ENCODE peak calls at places on chromosomes 3 and 15, in five cellular contexts. W is NCI-H187 treated with DMSO at 0.1 percent for 48 hours, T is NAMALWA, V is choroid plexus epithelial cell, H is M059J. M is an unnamed sample.

GRCh38 chr3:45437388-45437787 is 49.0 kb downstream of the LARS2 start:
- DNase-seq in W (no peak), V (peak), T (no peak), H (no peak), M (no peak)

GRCh38 chr3:138438896-138439295 is 4.5 kb downstream of the ESYT3 start:
- DNase-seq in V (no peak), H (peak), T (no peak), W (no peak), M (no peak)

GRCh38 chr3:140822381-140823047 is 119.1 kb upstream of the SLC25A36 start:
- DNase-seq in V (no peak), W (no peak), H (no peak), T (peak), M (no peak)

GRCh38 chr3:174330303-174330702 is 528.8 kb upstream of the NAALADL2 start:
- DNase-seq in T (no peak), W (no peak), V (peak), H (peak), M (no peak)

GRCh38 chr15:66212471-66212870 is 41.1 kb downstream of the MEGF11 start:
- DNase-seq in T (no peak), H (no peak), W (no peak), V (no peak), M (no peak)

GRCh38 chr3:67357610-67358458 is 296.6 kb downstream of the SUCLG2 start:
- DNase-seq in W (no peak), T (peak), V (peak), H (peak), M (no peak)

GRCh38 chr3:45940004-45940780 is 3.1 kb upstream of the CXCR6 start:
- DNase-seq in T (no peak), W (no peak), V (no peak), H (no peak), M (no peak)

GRCh38 chr3:126311338-126311978 is 45.8 kb downstream of the KLF15 start:
- DNase-seq in T (no peak), V (no peak), H (no peak), W (no peak), M (no peak)

GRCh38 chr3:76083992-76084391 is 298.6 kb upstream of the ZNF717 start:
- DNase-seq in W (no peak), T (no peak), H (no peak), V (peak), M (no peak)

GRCh38 chr3:31934866-31935265 is 46.2 kb downstream of the OSBPL10 start:
- DNase-seq in W (no peak), V (no peak), H (no peak), T (no peak), M (no peak)

GRCh38 chr3:71453822-71454512 is 129.6 kb downstream of the FOXP1 start:
- DNase-seq in V (no peak), W (no peak), H (no peak), T (peak), M (no peak)

GRCh38 chr15:97783240-97783639 is 177.3 kb upstream of the ARRDC4 start:
- DNase-seq in V (no peak), T (no peak), W (no peak), H (no peak), M (no peak)

GRCh38 chr15:100728371-100729201 is 126.2 kb downstream of the ASB7 start:
- DNase-seq in T (no peak), V (no peak), H (no peak), W (no peak), M (no peak)

GRCh38 chr3:124133366-124133940 is 141.5 kb upstream of the ROPN1 start:
- DNase-seq in V (no peak), H (no peak), T (no peak), W (no peak), M (no peak)

M was measured in Peyer's patch.